ENCODE peak calls at places on chromosomes 16 and 17, in ten cellular contexts. One of them, this sample, is unnamed.

GRCh38 chr17:64320613-64321553 is 57.8 kb upstream of the TEX2 start:
- DNase-seq in suprapubic skin: peak; percentile 79
- DNase-seq in transverse colon: peak; percentile 60
- DNase-seq in prostate gland: peak; percentile 41
- DNase-seq in stomach: peak; percentile 73
- DNase-seq in sigmoid colon: peak; percentile 86
- DNase-seq in upper lobe of left lung: peak; percentile 82
- DNase-seq in spleen: no peak
- DNase-seq in HCT116: peak; percentile 90
- DNase-seq in endothelial cell of umbilical vein: peak; percentile 85
- DNase-seq in this sample: peak; percentile 50

GRCh38 chr16:4133897-4134372 is 17.7 kb upstream of the ADCY9 start:
- DNase-seq in suprapubic skin: no peak
- DNase-seq in transverse colon: no peak
- DNase-seq in prostate gland: no peak
- DNase-seq in stomach: no peak
- DNase-seq in sigmoid colon: no peak
- DNase-seq in upper lobe of left lung: no peak
- DNase-seq in spleen: no peak
- DNase-seq in HCT116: no peak
- DNase-seq in endothelial cell of umbilical vein: no peak
- DNase-seq in this sample: no peak

GRCh38 chr17:42673266-42673884 is 3.4 kb downstream of the PLEKHH3 start:
- DNase-seq in suprapubic skin: peak; percentile 71
- DNase-seq in transverse colon: no peak
- DNase-seq in prostate gland: no peak
- DNase-seq in stomach: no peak
- DNase-seq in sigmoid colon: no peak
- DNase-seq in upper lobe of left lung: no peak
- DNase-seq in spleen: no peak
- DNase-seq in HCT116: no peak
- DNase-seq in endothelial cell of umbilical vein: no peak
- DNase-seq in this sample: no peak

GRCh38 chr17:43018008-43018853 is 4.0 kb downstream of the VAT1 start:
- DNase-seq in suprapubic skin: no peak
- DNase-seq in transverse colon: no peak
- DNase-seq in prostate gland: no peak
- DNase-seq in stomach: no peak
- DNase-seq in sigmoid colon: no peak
- DNase-seq in upper lobe of left lung: no peak
- DNase-seq in spleen: no peak
- DNase-seq in HCT116: no peak
- DNase-seq in endothelial cell of umbilical vein: no peak
- DNase-seq in this sample: no peak

GRCh38 chr17:75380315-75380714 is 25.2 kb downstream of the GRB2 start:
- DNase-seq in suprapubic skin: no peak
- DNase-seq in transverse colon: no peak
- DNase-seq in prostate gland: no peak
- DNase-seq in stomach: no peak
- DNase-seq in sigmoid colon: no peak
- DNase-seq in upper lobe of left lung: no peak
- DNase-seq in spleen: no peak
- DNase-seq in HCT116: no peak
- DNase-seq in endothelial cell of umbilical vein: no peak
- DNase-seq in this sample: no peak

GRCh38 chr16:67653131-67654068 is 6.7 kb downstream of the ACD start:
- DNase-seq in suprapubic skin: peak; percentile 66
- DNase-seq in transverse colon: no peak
- DNase-seq in prostate gland: no peak
- DNase-seq in stomach: no peak
- DNase-seq in sigmoid colon: no peak
- DNase-seq in upper lobe of left lung: no peak
- DNase-seq in spleen: no peak
- DNase-seq in HCT116: no peak
- DNase-seq in endothelial cell of umbilical vein: no peak
- DNase-seq in this sample: no peak

GRCh38 chr17:73174126-73174525 is 9.3 kb downstream of the SSTR2 start:
- DNase-seq in suprapubic skin: no peak
- DNase-seq in transverse colon: no peak
- DNase-seq in prostate gland: no peak
- DNase-seq in stomach: no peak
- DNase-seq in sigmoid colon: no peak
- DNase-seq in upper lobe of left lung: no peak
- DNase-seq in spleen: no peak
- DNase-seq in HCT116: no peak
- DNase-seq in endothelial cell of umbilical vein: no peak
- DNase-seq in this sample: no peak

GRCh38 chr17:19753661-19754463 is 5.8 kb upstream of the ALDH3A1 start:
- DNase-seq in suprapubic skin: no peak
- DNase-seq in transverse colon: peak; percentile 64
- DNase-seq in prostate gland: peak; percentile 73
- DNase-seq in stomach: peak; percentile 82
- DNase-seq in sigmoid colon: peak; percentile 61
- DNase-seq in upper lobe of left lung: peak; percentile 72
- DNase-seq in spleen: peak; percentile 44
- DNase-seq in HCT116: peak; percentile 54
- DNase-seq in endothelial cell of umbilical vein: no peak
- DNase-seq in this sample: no peak

GRCh38 chr17:45129426-45129939 is 2.8 kb downstream of the PLCD3 start:
- DNase-seq in suprapubic skin: no peak
- DNase-seq in transverse colon: peak; percentile 58
- DNase-seq in prostate gland: no peak
- DNase-seq in stomach: no peak
- DNase-seq in sigmoid colon: peak; percentile 68
- DNase-seq in upper lobe of left lung: no peak
- DNase-seq in spleen: no peak
- DNase-seq in HCT116: no peak
- DNase-seq in endothelial cell of umbilical vein: no peak
- DNase-seq in this sample: no peak

GRCh38 chr16:535446-536405 is 8.2 kb downstream of the CAPN15 start:
- DNase-seq in suprapubic skin: no peak
- DNase-seq in transverse colon: peak; percentile 89
- DNase-seq in prostate gland: no peak
- DNase-seq in stomach: peak; percentile 81
- DNase-seq in sigmoid colon: no peak
- DNase-seq in upper lobe of left lung: peak; percentile 42
- DNase-seq in spleen: no peak
- DNase-seq in HCT116: peak; percentile 54
- DNase-seq in endothelial cell of umbilical vein: no peak
- DNase-seq in this sample: no peak

GRCh38 chr17:64074704-64075484 is 54.5 kb upstream of the ICAM2 start:
- DNase-seq in suprapubic skin: no peak
- DNase-seq in transverse colon: no peak
- DNase-seq in prostate gland: peak; percentile 52
- DNase-seq in stomach: peak; percentile 69
- DNase-seq in sigmoid colon: no peak
- DNase-seq in upper lobe of left lung: peak; percentile 68
- DNase-seq in spleen: no peak
- DNase-seq in HCT116: no peak
- DNase-seq in endothelial cell of umbilical vein: no peak
- DNase-seq in this sample: no peak

GRCh38 chr16:58306327-58306726 is 11.5 kb upstream of the PRSS54 start:
- DNase-seq in suprapubic skin: no peak
- DNase-seq in transverse colon: peak; percentile 60
- DNase-seq in prostate gland: no peak
- DNase-seq in stomach: peak; percentile 56
- DNase-seq in sigmoid colon: no peak
- DNase-seq in upper lobe of left lung: no peak
- DNase-seq in spleen: no peak
- DNase-seq in HCT116: peak; percentile 26
- DNase-seq in endothelial cell of umbilical vein: peak; percentile 30
- DNase-seq in this sample: no peak

GRCh38 chr17:76827736-76828135 is 40.5 kb upstream of the MGAT5B start:
- DNase-seq in suprapubic skin: no peak
- DNase-seq in transverse colon: no peak
- DNase-seq in prostate gland: no peak
- DNase-seq in stomach: no peak
- DNase-seq in sigmoid colon: no peak
- DNase-seq in upper lobe of left lung: no peak
- DNase-seq in spleen: no peak
- DNase-seq in HCT116: no peak
- DNase-seq in endothelial cell of umbilical vein: no peak
- DNase-seq in this sample: no peak

GRCh38 chr17:35243459-35244204 is 760 bp downstream of the SLFN5 start:
- DNase-seq in suprapubic skin: peak; percentile 80
- DNase-seq in transverse colon: peak; percentile 55
- DNase-seq in prostate gland: peak; percentile 46
- DNase-seq in stomach: peak; percentile 49
- DNase-seq in sigmoid colon: peak; percentile 89
- DNase-seq in upper lobe of left lung: peak; percentile 64
- DNase-seq in spleen: peak; percentile 81
- DNase-seq in HCT116: no peak
- DNase-seq in endothelial cell of umbilical vein: peak; percentile 77
- DNase-seq in this sample: peak; percentile 15

GRCh38 chr17:48871551-48872351 is 20.8 kb upstream of the ATP5MC1 start:
- DNase-seq in suprapubic skin: no peak
- DNase-seq in transverse colon: peak; percentile 86
- DNase-seq in prostate gland: no peak
- DNase-seq in stomach: peak; percentile 79
- DNase-seq in sigmoid colon: no peak
- DNase-seq in upper lobe of left lung: peak; percentile 26
- DNase-seq in spleen: no peak
- DNase-seq in HCT116: no peak
- DNase-seq in endothelial cell of umbilical vein: peak; percentile 60
- DNase-seq in this sample: no peak

GRCh38 chr16:71626858-71627213 is 852 bp downstream of the MARVELD3 start:
- DNase-seq in suprapubic skin: no peak
- DNase-seq in transverse colon: peak; percentile 91
- DNase-seq in prostate gland: peak; percentile 47
- DNase-seq in stomach: peak; percentile 36
- DNase-seq in sigmoid colon: no peak
- DNase-seq in upper lobe of left lung: peak; percentile 72
- DNase-seq in spleen: peak; percentile 72
- DNase-seq in HCT116: peak; percentile 56
- DNase-seq in endothelial cell of umbilical vein: no peak
- DNase-seq in this sample: peak; percentile 45
- TF ChIP-seq POLR2AphosphoS5 in suprapubic skin: no peak
- TF ChIP-seq POLR2AphosphoS5 in transverse colon: peak; percentile 67
- TF ChIP-seq POLR2AphosphoS5 in prostate gland: no peak
- TF ChIP-seq POLR2AphosphoS5 in stomach: no peak
- TF ChIP-seq POLR2AphosphoS5 in sigmoid colon: no peak
- TF ChIP-seq POLR2AphosphoS5 in upper lobe of left lung: no peak
- TF ChIP-seq POLR2AphosphoS5 in spleen: no peak
- TF ChIP-seq POLR2AphosphoS5 in HCT116: peak; percentile 81
- TF ChIP-seq POLR2AphosphoS5 in endothelial cell of umbilical vein: no peak
- TF ChIP-seq POLR2AphosphoS5 in this sample: no peak

DNA sequence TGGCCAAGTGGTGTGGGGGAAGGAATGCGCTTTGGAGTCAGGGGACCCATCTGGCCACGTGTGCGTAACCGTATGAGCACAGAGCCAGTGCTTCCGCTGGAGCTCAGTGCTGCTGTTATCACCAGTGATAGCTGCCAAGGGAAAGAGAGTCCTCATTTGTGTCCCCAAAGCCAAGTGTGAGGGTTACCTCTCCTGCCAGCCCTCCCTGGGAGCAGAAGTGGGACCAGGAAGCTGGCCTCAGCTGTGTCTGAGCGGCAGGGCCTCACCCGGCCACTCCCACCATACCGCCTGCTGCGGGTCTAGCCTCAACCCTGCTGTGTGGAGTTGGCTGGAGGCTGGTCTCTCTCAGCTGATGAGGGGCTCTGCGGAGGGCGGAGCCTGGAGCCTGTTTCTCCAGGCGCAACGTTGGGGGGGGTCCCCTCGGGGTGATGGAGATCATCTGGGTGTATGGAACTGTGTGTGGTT is 44.5 kb downstream of the MEAK7 start:
- DNase-seq in suprapubic skin: no peak
- DNase-seq in transverse colon: no peak
- DNase-seq in prostate gland: no peak
- DNase-seq in stomach: no peak
- DNase-seq in sigmoid colon: peak; percentile 62
- DNase-seq in upper lobe of left lung: peak; percentile 10
- DNase-seq in spleen: peak; percentile 40
- DNase-seq in HCT116: no peak
- DNase-seq in endothelial cell of umbilical vein: no peak
- DNase-seq in this sample: no peak
- TF ChIP-seq POLR2A in suprapubic skin: no peak
- TF ChIP-seq POLR2A in transverse colon: no peak
- TF ChIP-seq POLR2A in prostate gland: no peak
- TF ChIP-seq POLR2A in stomach: no peak
- TF ChIP-seq POLR2A in sigmoid colon: no peak
- TF ChIP-seq POLR2A in upper lobe of left lung: no peak
- TF ChIP-seq POLR2A in spleen: no peak
- TF ChIP-seq POLR2A in HCT116: no peak
- TF ChIP-seq POLR2A in endothelial cell of umbilical vein: no peak
- TF ChIP-seq POLR2A in this sample: no peak

GRCh38 chr16:29807426-29808218 is 1.3 kb downstream of the MAZ start:
- DNase-seq in suprapubic skin: peak; percentile 94
- DNase-seq in transverse colon: peak; percentile 93
- DNase-seq in prostate gland: peak; percentile 90
- DNase-seq in stomach: peak; percentile 89
- DNase-seq in sigmoid colon: peak; percentile 96
- DNase-seq in upper lobe of left lung: peak; percentile 92
- DNase-seq in spleen: peak; percentile 97
- DNase-seq in HCT116: peak; percentile 82
- DNase-seq in endothelial cell of umbilical vein: peak; percentile 92
- DNase-seq in this sample: no peak

GRCh38 chr16:29806641-29807425 is 504 bp downstream of the MAZ start:
- DNase-seq in suprapubic skin: peak; percentile 83
- DNase-seq in transverse colon: peak; percentile 64
- DNase-seq in prostate gland: peak; percentile 29
- DNase-seq in stomach: peak; percentile 44
- DNase-seq in sigmoid colon: peak; percentile 84
- DNase-seq in upper lobe of left lung: peak; percentile 58
- DNase-seq in spleen: peak; percentile 93
- DNase-seq in HCT116: no peak
- DNase-seq in endothelial cell of umbilical vein: peak; percentile 23
- DNase-seq in this sample: no peak

GRCh38 chr16:29804455-29805231 is 1.7 kb upstream of the MAZ start:
- DNase-seq in suprapubic skin: peak; percentile 69
- DNase-seq in transverse colon: peak; percentile 37
- DNase-seq in prostate gland: peak; percentile 45
- DNase-seq in stomach: peak; percentile 39
- DNase-seq in sigmoid colon: peak; percentile 87
- DNase-seq in upper lobe of left lung: peak; percentile 81
- DNase-seq in spleen: peak; percentile 83
- DNase-seq in HCT116: no peak
- DNase-seq in endothelial cell of umbilical vein: peak; percentile 32
- DNase-seq in this sample: no peak

GRCh38 chr16:29805232-29806095 is 865 bp upstream of the MAZ start:
- DNase-seq in suprapubic skin: peak; percentile 99
- DNase-seq in transverse colon: peak; percentile 98
- DNase-seq in prostate gland: peak; percentile 97
- DNase-seq in stomach: peak; percentile 98
- DNase-seq in sigmoid colon: peak; percentile 99
- DNase-seq in upper lobe of left lung: peak; percentile 98
- DNase-seq in spleen: peak; percentile 100
- DNase-seq in HCT116: peak; percentile 93
- DNase-seq in endothelial cell of umbilical vein: peak; percentile 97
- DNase-seq in this sample: peak; percentile 89

GRCh38 chr16:29806096-29806579 is at the start of gene MAZ:
- DNase-seq in suprapubic skin: no peak
- DNase-seq in transverse colon: no peak
- DNase-seq in prostate gland: no peak
- DNase-seq in stomach: no peak
- DNase-seq in sigmoid colon: no peak
- DNase-seq in upper lobe of left lung: no peak
- DNase-seq in spleen: peak; percentile 93
- DNase-seq in HCT116: peak; percentile 83
- DNase-seq in endothelial cell of umbilical vein: no peak
- DNase-seq in this sample: no peak
- TF ChIP-seq POLR2AphosphoS5 in suprapubic skin: no peak
- TF ChIP-seq POLR2AphosphoS5 in transverse colon: no peak
- TF ChIP-seq POLR2AphosphoS5 in prostate gland: no peak
- TF ChIP-seq POLR2AphosphoS5 in stomach: no peak
- TF ChIP-seq POLR2AphosphoS5 in sigmoid colon: no peak
- TF ChIP-seq POLR2AphosphoS5 in upper lobe of left lung: no peak
- TF ChIP-seq POLR2AphosphoS5 in spleen: no peak
- TF ChIP-seq POLR2AphosphoS5 in HCT116: no peak
- TF ChIP-seq POLR2AphosphoS5 in endothelial cell of umbilical vein: no peak
- TF ChIP-seq POLR2AphosphoS5 in this sample: no peak

GRCh38 chr17:31598388-31598760 is 206.9 kb downstream of the RAB11FIP4 start:
- DNase-seq in suprapubic skin: no peak
- DNase-seq in transverse colon: no peak
- DNase-seq in prostate gland: no peak
- DNase-seq in stomach: no peak
- DNase-seq in sigmoid colon: no peak
- DNase-seq in upper lobe of left lung: no peak
- DNase-seq in spleen: no peak
- DNase-seq in HCT116: no peak
- DNase-seq in endothelial cell of umbilical vein: no peak
- DNase-seq in this sample: no peak
- TF ChIP-seq POLR2A in suprapubic skin: no peak
- TF ChIP-seq POLR2A in transverse colon: no peak
- TF ChIP-seq POLR2A in prostate gland: no peak
- TF ChIP-seq POLR2A in stomach: no peak
- TF ChIP-seq POLR2A in sigmoid colon: no peak
- TF ChIP-seq POLR2A in upper lobe of left lung: no peak
- TF ChIP-seq POLR2A in spleen: no peak
- TF ChIP-seq POLR2A in HCT116: no peak
- TF ChIP-seq POLR2A in endothelial cell of umbilical vein: no peak
- TF ChIP-seq POLR2A in this sample: no peak